ENCODE peak calls at places on chromosomes 7 and 10, in six cellular contexts. One of them, this sample, is unnamed.

GRCh38 chr7:111401516-111401915 is 160.8 kb downstream of the IMMP2L start:
- DNase-seq in IMR-90: peak; percentile 55
- DNase-seq in fibroblast of lung: peak; percentile 77
- DNase-seq in tibial nerve: no peak
- DNase-seq in WERI-Rb-1: no peak
- DNase-seq in fibroblast of the aortic adventitia: no peak
- DNase-seq in this sample: no peak

GRCh38 chr10:114437456-114438292 is 33.4 kb upstream of the AFAP1L2 start:
- DNase-seq in IMR-90: peak; percentile 19
- DNase-seq in fibroblast of lung: no peak
- DNase-seq in tibial nerve: no peak
- DNase-seq in WERI-Rb-1: no peak
- DNase-seq in fibroblast of the aortic adventitia: peak; percentile 22
- DNase-seq in this sample: peak; percentile 34

GRCh38 chr7:102432476-102433318 is 678 bp upstream of the ORAI2 start:
- DNase-seq in IMR-90: no peak
- DNase-seq in fibroblast of lung: no peak
- DNase-seq in tibial nerve: no peak
- DNase-seq in WERI-Rb-1: peak; percentile 39
- DNase-seq in fibroblast of the aortic adventitia: no peak
- DNase-seq in this sample: no peak

GRCh38 chr10:72242675-72243074 is 26.6 kb upstream of the ASCC1 start:
- DNase-seq in IMR-90: no peak
- DNase-seq in fibroblast of lung: peak; percentile 72
- DNase-seq in tibial nerve: peak; percentile 61
- DNase-seq in WERI-Rb-1: no peak
- DNase-seq in fibroblast of the aortic adventitia: peak; percentile 64
- DNase-seq in this sample: peak; percentile 75

GRCh38 chr7:66083677-66084076 is 8.1 kb downstream of the ASL start:
- DNase-seq in IMR-90: no peak
- DNase-seq in fibroblast of lung: no peak
- DNase-seq in tibial nerve: no peak
- DNase-seq in WERI-Rb-1: no peak
- DNase-seq in fibroblast of the aortic adventitia: no peak
- DNase-seq in this sample: no peak

GRCh38 chr10:110209926-110210662 is 2.7 kb downstream of the MXI1 start:
- DNase-seq in IMR-90: peak; percentile 29
- DNase-seq in fibroblast of lung: peak; percentile 29
- DNase-seq in tibial nerve: peak; percentile 51
- DNase-seq in WERI-Rb-1: peak; percentile 22
- DNase-seq in fibroblast of the aortic adventitia: peak; percentile 21
- DNase-seq in this sample: peak; percentile 14

GRCh38 chr10:117536359-117536861 is 6.1 kb upstream of the EMX2 start:
- DNase-seq in IMR-90: no peak
- DNase-seq in fibroblast of lung: no peak
- DNase-seq in tibial nerve: no peak
- DNase-seq in WERI-Rb-1: no peak
- DNase-seq in fibroblast of the aortic adventitia: no peak
- DNase-seq in this sample: no peak

GRCh38 chr7:147894271-147894670 is 696.3 kb upstream of the C7orf33 start:
- DNase-seq in IMR-90: no peak
- DNase-seq in fibroblast of lung: no peak
- DNase-seq in tibial nerve: no peak
- DNase-seq in WERI-Rb-1: no peak
- DNase-seq in fibroblast of the aortic adventitia: no peak
- DNase-seq in this sample: no peak

GRCh38 chr7:112789453-112789823 is 755 bp downstream of the TMEM168 start:
- DNase-seq in IMR-90: no peak
- DNase-seq in fibroblast of lung: peak; percentile 0
- DNase-seq in tibial nerve: no peak
- DNase-seq in WERI-Rb-1: no peak
- DNase-seq in fibroblast of the aortic adventitia: no peak
- DNase-seq in this sample: no peak

GRCh38 chr7:124120911-124121310 is 88.0 kb upstream of the TMEM229A start:
- DNase-seq in IMR-90: no peak
- DNase-seq in fibroblast of lung: no peak
- DNase-seq in tibial nerve: no peak
- DNase-seq in WERI-Rb-1: no peak
- DNase-seq in fibroblast of the aortic adventitia: no peak
- DNase-seq in this sample: no peak

GRCh38 chr7:4753610-4754432 is 21.6 kb upstream of the AP5Z1 start:
- DNase-seq in IMR-90: peak; percentile 34
- DNase-seq in fibroblast of lung: peak; percentile 29
- DNase-seq in tibial nerve: peak; percentile 62
- DNase-seq in WERI-Rb-1: peak; percentile 87
- DNase-seq in fibroblast of the aortic adventitia: peak; percentile 36
- DNase-seq in this sample: peak; percentile 32

GRCh38 chr7:130071701-130072622 is 1.6 kb downstream of the KLHDC10 start:
- DNase-seq in IMR-90: peak; percentile 90
- DNase-seq in fibroblast of lung: peak; percentile 86
- DNase-seq in tibial nerve: no peak
- DNase-seq in WERI-Rb-1: peak; percentile 61
- DNase-seq in fibroblast of the aortic adventitia: peak; percentile 91
- DNase-seq in this sample: peak; percentile 91
- TF ChIP-seq CTCF in IMR-90: peak; percentile 93
- TF ChIP-seq CTCF in fibroblast of lung: peak; percentile 97
- TF ChIP-seq CTCF in tibial nerve: peak; percentile 89
- TF ChIP-seq CTCF in WERI-Rb-1: peak; percentile 82
- TF ChIP-seq CTCF in fibroblast of the aortic adventitia: peak; percentile 96
- TF ChIP-seq CTCF in this sample: peak; percentile 99

GRCh38 chr7:26199301-26200112 is 1.0 kb downstream of the HNRNPA2B1 start:
- DNase-seq in IMR-90: peak; percentile 54
- DNase-seq in fibroblast of lung: peak; percentile 36
- DNase-seq in tibial nerve: peak; percentile 44
- DNase-seq in WERI-Rb-1: peak; percentile 62
- DNase-seq in fibroblast of the aortic adventitia: peak; percentile 50
- DNase-seq in this sample: peak; percentile 35
- H3K4me3 ChIP-seq in IMR-90: peak overlapping the region; percentile 81
- H3K4me3 ChIP-seq in fibroblast of lung: peak overlapping the region; percentile 87
- H3K4me3 ChIP-seq in tibial nerve: peak overlapping the region; percentile 81
- H3K4me3 ChIP-seq in WERI-Rb-1: peak overlapping the region; percentile 96
- H3K4me3 ChIP-seq in fibroblast of the aortic adventitia: peak overlapping the region; percentile 99
- H3K4me3 ChIP-seq in this sample: peak overlapping the region; percentile 99

GRCh38 chr7:11831383-11831726 is 643 bp downstream of the THSD7A start:
- DNase-seq in IMR-90: no peak
- DNase-seq in fibroblast of lung: no peak
- DNase-seq in tibial nerve: no peak
- DNase-seq in WERI-Rb-1: no peak
- DNase-seq in fibroblast of the aortic adventitia: peak; percentile 7
- DNase-seq in this sample: peak; percentile 2

GRCh38 chr7:11830582-11831382 is 1.2 kb downstream of the THSD7A start:
- DNase-seq in IMR-90: peak; percentile 1
- DNase-seq in fibroblast of lung: peak; percentile 61
- DNase-seq in tibial nerve: no peak
- DNase-seq in WERI-Rb-1: no peak
- DNase-seq in fibroblast of the aortic adventitia: peak; percentile 8
- DNase-seq in this sample: peak; percentile 13

GRCh38 chr7:11831727-11832495 is at the start of gene THSD7A:
- DNase-seq in IMR-90: peak; percentile 13
- DNase-seq in fibroblast of lung: peak; percentile 66
- DNase-seq in tibial nerve: no peak
- DNase-seq in WERI-Rb-1: peak; percentile 65
- DNase-seq in fibroblast of the aortic adventitia: peak; percentile 22
- DNase-seq in this sample: peak; percentile 3

GRCh38 chr7:11833431-11833830 is 1.4 kb upstream of the THSD7A start:
- DNase-seq in IMR-90: no peak
- DNase-seq in fibroblast of lung: peak; percentile 28
- DNase-seq in tibial nerve: no peak
- DNase-seq in WERI-Rb-1: peak; percentile 59
- DNase-seq in fibroblast of the aortic adventitia: no peak
- DNase-seq in this sample: no peak

GRCh38 chr7:11835260-11835659 is 3.3 kb upstream of the THSD7A start:
- DNase-seq in IMR-90: peak; percentile 1
- DNase-seq in fibroblast of lung: no peak
- DNase-seq in tibial nerve: no peak
- DNase-seq in WERI-Rb-1: no peak
- DNase-seq in fibroblast of the aortic adventitia: no peak
- DNase-seq in this sample: no peak
- TF ChIP-seq CTCF in IMR-90: peak; percentile 58
- TF ChIP-seq CTCF in fibroblast of lung: peak; percentile 48
- TF ChIP-seq CTCF in tibial nerve: peak; percentile 38
- TF ChIP-seq CTCF in WERI-Rb-1: no peak
- TF ChIP-seq CTCF in fibroblast of the aortic adventitia: peak; percentile 15
- TF ChIP-seq CTCF in this sample: peak; percentile 20

DNA sequence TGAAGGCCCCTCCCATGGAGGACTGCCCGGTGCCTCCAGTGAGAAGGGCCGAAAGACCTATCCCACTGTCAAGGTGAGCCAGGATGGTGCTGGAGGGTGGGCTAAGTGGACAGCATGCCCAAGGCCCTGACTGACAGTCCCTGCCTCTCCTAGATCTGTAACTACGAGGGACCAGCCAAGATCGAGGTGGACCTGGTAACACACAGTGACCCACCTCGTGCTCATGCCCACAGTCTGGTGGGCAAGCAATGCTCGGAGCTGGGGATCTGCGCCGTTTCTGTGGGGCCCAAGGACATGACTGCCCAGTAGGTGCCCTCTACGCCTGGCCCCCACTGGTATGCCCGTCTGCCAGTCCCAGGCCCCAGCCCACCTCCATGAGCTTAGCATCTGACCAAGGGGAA is 1.2 kb downstream of the NFKB2 start:
- DNase-seq in IMR-90: no peak
- DNase-seq in fibroblast of lung: no peak
- DNase-seq in tibial nerve: no peak
- DNase-seq in WERI-Rb-1: no peak
- DNase-seq in fibroblast of the aortic adventitia: no peak
- DNase-seq in this sample: no peak
- H3K4me3 ChIP-seq in IMR-90: no peak overlapping the region
- H3K4me3 ChIP-seq in fibroblast of lung: no peak overlapping the region
- H3K4me3 ChIP-seq in tibial nerve: no peak overlapping the region
- H3K4me3 ChIP-seq in WERI-Rb-1: no peak overlapping the region
- H3K4me3 ChIP-seq in fibroblast of the aortic adventitia: peak overlapping the region; percentile 85
- H3K4me3 ChIP-seq in this sample: peak overlapping the region; percentile 74

GRCh38 chr10:60893231-60893630 is 50.8 kb downstream of the RHOBTB1 start:
- DNase-seq in IMR-90: no peak
- DNase-seq in fibroblast of lung: no peak
- DNase-seq in tibial nerve: no peak
- DNase-seq in WERI-Rb-1: no peak
- DNase-seq in fibroblast of the aortic adventitia: no peak
- DNase-seq in this sample: no peak
- TF ChIP-seq CTCF in IMR-90: no peak
- TF ChIP-seq CTCF in fibroblast of lung: no peak
- TF ChIP-seq CTCF in tibial nerve: no peak
- TF ChIP-seq CTCF in WERI-Rb-1: no peak
- TF ChIP-seq CTCF in fibroblast of the aortic adventitia: no peak
- TF ChIP-seq CTCF in this sample: no peak

GRCh38 chr10:3807221-3807927 is 22.4 kb upstream of the KLF6 start:
- DNase-seq in IMR-90: no peak
- DNase-seq in fibroblast of lung: peak; percentile 45
- DNase-seq in tibial nerve: no peak
- DNase-seq in WERI-Rb-1: no peak
- DNase-seq in fibroblast of the aortic adventitia: no peak
- DNase-seq in this sample: no peak

GRCh38 chr10:3805227-3805790 is 20.3 kb upstream of the KLF6 start:
- DNase-seq in IMR-90: peak; percentile 83
- DNase-seq in fibroblast of lung: peak; percentile 89
- DNase-seq in tibial nerve: no peak
- DNase-seq in WERI-Rb-1: no peak
- DNase-seq in fibroblast of the aortic adventitia: peak; percentile 46
- DNase-seq in this sample: peak; percentile 97

GRCh38 chr10:3805791-3806381 is 20.9 kb upstream of the KLF6 start:
- DNase-seq in IMR-90: peak; percentile 77
- DNase-seq in fibroblast of lung: peak; percentile 88
- DNase-seq in tibial nerve: no peak
- DNase-seq in WERI-Rb-1: no peak
- DNase-seq in fibroblast of the aortic adventitia: peak; percentile 92
- DNase-seq in this sample: peak; percentile 97

GRCh38 chr10:3807928-3808496 is 23.0 kb upstream of the KLF6 start:
- DNase-seq in IMR-90: no peak
- DNase-seq in fibroblast of lung: no peak
- DNase-seq in tibial nerve: no peak
- DNase-seq in WERI-Rb-1: no peak
- DNase-seq in fibroblast of the aortic adventitia: no peak
- DNase-seq in this sample: no peak

DNA sequence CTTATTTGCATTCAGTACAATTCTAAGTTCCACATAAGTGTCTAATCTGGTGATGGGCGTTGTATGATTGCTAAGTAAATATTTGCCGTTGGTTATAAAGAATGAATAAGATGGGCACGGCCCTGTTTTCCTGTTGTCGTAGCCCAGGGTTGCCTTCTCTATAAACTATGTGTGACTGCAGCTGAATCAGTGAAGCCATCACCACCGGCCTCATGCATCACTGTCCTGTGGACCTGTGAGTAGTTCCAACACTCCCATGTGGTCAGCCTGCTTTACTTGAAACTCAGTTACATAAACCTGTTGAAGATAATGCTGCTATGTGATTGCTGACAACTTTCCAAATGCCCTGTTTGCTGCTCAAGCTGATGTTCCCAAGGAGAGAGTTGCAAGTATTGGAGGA is 21.6 kb upstream of the KLF6 start:
- DNase-seq in IMR-90: peak; percentile 94
- DNase-seq in fibroblast of lung: peak; percentile 96
- DNase-seq in tibial nerve: no peak
- DNase-seq in WERI-Rb-1: no peak
- DNase-seq in fibroblast of the aortic adventitia: peak; percentile 88
- DNase-seq in this sample: peak; percentile 96
- H3K4me3 ChIP-seq in IMR-90: no peak overlapping the region
- H3K4me3 ChIP-seq in fibroblast of lung: no peak overlapping the region
- H3K4me3 ChIP-seq in tibial nerve: no peak overlapping the region
- H3K4me3 ChIP-seq in WERI-Rb-1: no peak overlapping the region
- H3K4me3 ChIP-seq in fibroblast of the aortic adventitia: no peak overlapping the region
- H3K4me3 ChIP-seq in this sample: no peak overlapping the region

GRCh38 chr7:33806284-33807157 is 98.8 kb upstream of the BMPER start:
- DNase-seq in IMR-90: peak; percentile 10
- DNase-seq in fibroblast of lung: peak; percentile 48
- DNase-seq in tibial nerve: no peak
- DNase-seq in WERI-Rb-1: no peak
- DNase-seq in fibroblast of the aortic adventitia: peak; percentile 81
- DNase-seq in this sample: peak; percentile 27

GRCh38 chr7:33807158-33807530 is 98.2 kb upstream of the BMPER start:
- DNase-seq in IMR-90: no peak
- DNase-seq in fibroblast of lung: no peak
- DNase-seq in tibial nerve: no peak
- DNase-seq in WERI-Rb-1: no peak
- DNase-seq in fibroblast of the aortic adventitia: no peak
- DNase-seq in this sample: no peak

GRCh38 chr7:33805630-33806233 is 99.6 kb upstream of the BMPER start:
- DNase-seq in IMR-90: peak; percentile 64
- DNase-seq in fibroblast of lung: peak; percentile 80
- DNase-seq in tibial nerve: no peak
- DNase-seq in WERI-Rb-1: no peak
- DNase-seq in fibroblast of the aortic adventitia: peak; percentile 92
- DNase-seq in this sample: peak; percentile 79

GRCh38 chr7:33809218-33809617 is 96.1 kb upstream of the BMPER start:
- DNase-seq in IMR-90: no peak
- DNase-seq in fibroblast of lung: no peak
- DNase-seq in tibial nerve: no peak
- DNase-seq in WERI-Rb-1: peak; percentile 51
- DNase-seq in fibroblast of the aortic adventitia: peak; percentile 67
- DNase-seq in this sample: peak; percentile 18

GRCh38 chr7:33807779-33808482 is 97.4 kb upstream of the BMPER start:
- DNase-seq in IMR-90: peak; percentile 74
- DNase-seq in fibroblast of lung: peak; percentile 91
- DNase-seq in tibial nerve: no peak
- DNase-seq in WERI-Rb-1: peak; percentile 64
- DNase-seq in fibroblast of the aortic adventitia: peak; percentile 91
- DNase-seq in this sample: peak; percentile 91
- TF ChIP-seq CTCF in IMR-90: peak; percentile 50
- TF ChIP-seq CTCF in fibroblast of lung: peak; percentile 37
- TF ChIP-seq CTCF in tibial nerve: no peak
- TF ChIP-seq CTCF in WERI-Rb-1: peak; percentile 85
- TF ChIP-seq CTCF in fibroblast of the aortic adventitia: peak; percentile 53
- TF ChIP-seq CTCF in this sample: peak; percentile 58